ENCODE peak calls at places on chromosomes 5 and 9, in four cellular contexts. C is transverse colon, X is OCI-LY7, Z is cardiac muscle cell. V is an unnamed sample.

GRCh38 chr9:125110464-125110863 is 32.9 kb downstream of the SCAI start:
- DNase-seq in C (no peak), X (no peak), Z (no peak), V (no peak)

GRCh38 chr9:114031948-114032688 is 46.0 kb downstream of the AMBP start:
- DNase-seq in C (no peak), X (no peak), Z (no peak), V (no peak)

GRCh38 chr9:114856210-114856941 is 50.5 kb upstream of the TNFSF15 start:
- DNase-seq in C (no peak), X (no peak), Z (no peak), V (peak)

GRCh38 chr9:19161257-19162025 is 34.1 kb upstream of the PLIN2 start:
- DNase-seq in C (peak), X (no peak), Z (no peak), V (peak)

GRCh38 chr5:78716221-78716620 is 67.6 kb upstream of the LHFPL2 start:
- DNase-seq in C (no peak), X (peak), Z (no peak), V (no peak)

GRCh38 chr5:124744170-124744911 is 2.1 kb downstream of the ZNF608 start:
- DNase-seq in C (peak), X (peak), Z (no peak), V (no peak)

GRCh38 chr9:16824545-16825041 is 45.9 kb downstream of the BNC2 start:
- DNase-seq in C (no peak), X (no peak), Z (no peak), V (peak)

GRCh38 chr5:173839117-173839713 is 48.9 kb upstream of the CPEB4 start:
- DNase-seq in C (no peak), X (no peak), Z (no peak), V (no peak)

GRCh38 chr9:278651-279050 is 64.0 kb downstream of the DOCK8 start:
- DNase-seq in C (peak), X (no peak), Z (no peak), V (no peak)

GRCh38 chr5:8478308-8478707 is 609.4 kb downstream of the MTRR start:
- DNase-seq in C (no peak), X (no peak), Z (no peak), V (no peak)

GRCh38 chr9:122819791-122820489 is 8.4 kb downstream of the PDCL start:
- DNase-seq in C (no peak), X (no peak), Z (no peak), V (no peak)

GRCh38 chr5:147752033-147752432 is 30.5 kb downstream of the JAKMIP2 start:
- DNase-seq in C (no peak), X (no peak), Z (no peak), V (no peak)

GRCh38 chr5:145887976-145888574 is 15.3 kb upstream of the GRXCR2 start:
- DNase-seq in C (peak), X (peak), Z (peak), V (peak)
- TF ChIP-seq CTCF in C (peak), X (peak), Z (peak), V (peak)

DNA sequence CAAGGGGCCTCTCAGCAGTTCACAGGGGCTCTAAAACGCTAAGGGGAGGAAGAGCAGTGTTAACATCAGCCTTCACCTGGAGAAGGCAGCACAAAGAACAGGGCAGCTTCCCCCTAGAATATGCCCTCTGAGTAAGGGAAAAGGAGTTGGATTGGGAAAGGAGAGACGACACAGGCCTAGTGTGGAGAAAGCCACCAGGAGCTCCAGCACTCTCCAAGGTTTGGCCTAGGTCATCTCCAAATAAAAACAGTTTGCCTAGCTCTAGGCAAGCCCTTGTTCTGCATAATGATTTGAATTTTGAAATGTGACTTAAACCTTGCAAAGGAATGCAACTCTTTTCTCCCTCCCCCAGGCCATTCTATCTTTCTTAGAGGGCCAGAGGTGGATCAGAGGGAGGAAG is 100.0 kb upstream of the SSBP2 start:
- DNase-seq in C (no peak), X (no peak), Z (peak), V (no peak)
- H3K27ac ChIP-seq in C (peak), X (peak), Z (peak), V (peak)

DNA sequence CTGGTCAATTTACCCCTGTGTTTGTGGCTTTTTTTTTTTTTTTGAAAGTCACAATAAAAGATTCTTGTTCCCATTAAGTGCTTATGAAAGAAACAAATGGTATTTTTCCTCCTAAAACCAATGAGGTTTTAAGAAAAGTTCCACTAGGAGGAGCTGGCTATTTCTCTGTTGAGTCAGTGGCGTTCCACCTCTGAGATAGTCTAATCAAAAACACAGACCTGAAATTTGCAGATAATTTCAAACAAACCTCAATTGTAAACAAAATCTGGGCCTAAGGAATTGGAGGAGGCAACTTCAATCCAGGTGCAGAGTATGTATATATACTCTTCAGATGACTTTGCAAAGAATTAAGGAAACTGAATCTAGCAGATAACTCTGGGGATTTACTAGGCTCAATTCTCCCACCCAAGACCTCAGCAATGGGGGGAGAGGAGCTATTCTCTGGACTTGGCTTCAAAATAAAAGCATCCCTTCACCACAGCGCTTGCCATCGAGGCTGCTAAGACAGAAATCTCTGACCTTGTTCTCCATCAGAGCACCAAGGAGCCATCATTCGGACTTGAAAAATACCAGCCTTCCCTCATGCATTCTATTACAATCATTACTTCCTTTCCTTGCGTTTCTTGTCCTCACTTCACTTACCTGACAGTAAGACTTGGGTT is 52.4 kb downstream of the FANCC start:
- DNase-seq in C (no peak), X (peak), Z (peak), V (no peak)
- TF ChIP-seq CTCF in C (peak), X (peak), Z (peak), V (peak)

DNA sequence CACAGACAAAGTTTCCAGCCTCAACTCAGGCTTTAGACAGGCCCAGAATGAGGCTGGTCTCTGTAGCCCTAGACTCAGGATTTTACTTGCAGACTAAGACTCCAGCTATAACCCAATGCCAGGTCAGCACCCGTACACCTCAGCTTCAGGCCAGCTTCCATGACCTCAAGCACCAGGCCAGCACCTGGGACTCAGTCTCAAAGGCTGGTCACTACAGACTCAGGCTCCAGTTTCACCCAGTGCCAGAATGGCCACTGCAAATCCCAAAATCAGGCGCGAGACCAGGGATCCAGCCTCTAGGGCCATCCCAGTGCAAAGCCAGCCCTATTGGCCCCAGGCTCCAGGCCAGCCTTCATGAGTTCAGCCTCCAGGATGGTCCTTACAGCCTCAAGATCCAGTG is 44.9 kb downstream of the C9 start:
- DNase-seq in C (no peak), X (no peak), Z (no peak), V (no peak)
- H3K27ac ChIP-seq in C (no peak), X (no peak), Z (no peak), V (no peak)

GRCh38 chr9:93587284-93587650 is 10.9 kb downstream of the PHF2 start:
- DNase-seq in C (no peak), X (no peak), Z (no peak), V (no peak)

GRCh38 chr9:93588641-93589609 is 12.5 kb downstream of the PHF2 start:
- DNase-seq in C (no peak), X (no peak), Z (no peak), V (no peak)

GRCh38 chr9:93586290-93587057 is 10.1 kb downstream of the PHF2 start:
- DNase-seq in C (no peak), X (no peak), Z (no peak), V (no peak)

GRCh38 chr9:93589688-93590087 is 13.3 kb downstream of the PHF2 start:
- DNase-seq in C (no peak), X (no peak), Z (peak), V (no peak)

DNA sequence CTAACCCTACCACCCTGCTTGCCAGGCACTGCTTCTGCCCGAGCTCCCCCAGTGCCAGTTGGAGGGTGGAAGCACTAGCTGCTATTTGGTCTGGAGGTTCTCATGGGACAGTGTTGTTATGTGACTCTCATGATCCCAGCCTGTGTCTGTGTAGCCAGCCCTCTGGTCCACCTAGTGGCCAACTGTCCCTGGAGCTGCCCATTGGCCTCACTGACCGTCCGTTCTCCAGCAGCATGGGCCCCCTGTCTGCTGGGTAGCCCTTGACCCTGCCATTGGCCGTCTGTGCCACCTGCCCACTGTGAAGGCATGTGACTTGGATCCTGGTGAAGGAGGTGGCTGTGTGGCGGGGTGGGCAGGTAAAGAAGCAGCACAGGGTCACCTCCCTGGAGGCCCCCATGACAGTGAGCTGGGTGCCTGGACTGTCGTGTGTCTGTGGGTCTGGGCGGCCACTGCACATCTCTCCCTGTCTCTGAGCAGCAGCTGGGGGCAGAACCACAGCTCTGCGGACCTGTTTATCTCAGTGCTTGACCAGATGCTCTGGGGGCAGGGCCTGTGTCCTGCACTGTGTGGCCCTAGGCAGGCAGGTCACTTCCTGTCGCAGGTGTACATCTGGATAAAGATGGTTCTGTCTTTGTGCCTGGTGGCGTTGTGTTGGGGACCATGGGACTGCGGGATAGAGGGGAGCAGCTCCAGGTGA is 11.4 kb downstream of the PHF2 start:
- DNase-seq in C (no peak), X (no peak), Z (no peak), V (no peak)
- TF ChIP-seq CTCF in C (no peak), X (no peak), Z (peak), V (no peak)

DNA sequence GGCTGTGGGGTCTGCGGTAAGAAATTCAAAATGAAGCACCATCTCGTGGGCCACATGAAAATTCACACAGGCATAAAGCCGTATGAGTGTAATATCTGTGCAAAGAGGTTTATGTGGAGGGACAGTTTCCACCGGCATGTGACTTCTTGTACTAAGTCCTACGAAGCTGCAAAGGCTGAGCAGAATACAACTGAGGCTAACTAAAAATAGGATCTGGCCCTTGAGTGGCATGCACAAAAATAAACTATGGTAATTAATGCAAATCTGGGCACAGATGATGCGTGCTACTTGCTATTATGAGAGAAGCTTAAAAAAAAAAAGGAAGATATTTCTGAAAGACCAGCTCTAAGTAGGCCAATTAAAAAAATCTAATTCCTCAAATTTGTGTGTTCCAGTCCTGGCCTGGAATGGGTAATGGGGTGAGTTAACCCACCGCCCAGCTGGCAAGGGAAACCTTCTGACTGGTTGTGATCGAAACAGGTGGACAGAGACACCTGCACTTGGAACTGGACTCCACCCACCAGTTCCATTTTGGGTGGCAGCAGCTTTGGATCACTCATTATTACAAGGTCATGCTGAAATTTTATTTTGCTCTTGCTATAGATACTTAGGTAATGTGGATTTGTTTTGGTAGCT is 26.6 kb upstream of the ZBTB34 start:
- DNase-seq in C (no peak), X (no peak), Z (no peak), V (no peak)
- H3K27ac ChIP-seq in C (no peak), X (no peak), Z (no peak), V (no peak)

GRCh38 chr9:130418776-130419175 is 26.0 kb upstream of the ASS1 start:
- DNase-seq in C (no peak), X (no peak), Z (no peak), V (no peak)
- TF ChIP-seq CTCF in C (no peak), X (no peak), Z (no peak), V (no peak)

DNA sequence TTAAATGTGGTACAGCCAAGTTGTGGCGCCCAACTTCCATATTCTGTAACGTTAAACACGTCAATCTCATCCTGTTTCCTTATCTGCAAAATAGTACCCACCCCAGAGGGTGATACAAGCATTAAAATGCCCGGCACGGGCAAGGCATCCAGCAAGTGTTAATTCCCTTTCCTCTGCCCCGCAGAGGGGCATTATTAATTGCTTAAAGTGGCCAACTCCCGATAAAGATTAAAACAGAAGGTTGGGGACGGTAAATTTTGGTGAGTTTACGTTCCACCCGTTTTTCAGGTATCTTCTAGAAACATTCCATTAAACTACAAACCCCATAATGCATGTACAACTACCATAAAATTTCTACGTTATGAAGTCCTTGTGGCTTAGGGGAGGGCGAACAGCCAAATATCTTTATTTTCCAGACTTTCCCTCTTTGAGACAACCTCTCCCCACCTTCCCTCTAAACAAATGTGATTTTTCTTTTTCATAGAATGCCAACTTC is 1.3 kb upstream of the GPBP1 start:
- DNase-seq in C (no peak), X (peak), Z (no peak), V (peak)
- H3K27ac ChIP-seq in C (peak), X (peak), Z (peak), V (peak)

GRCh38 chr5:180332051-180332517 is 21.1 kb downstream of the GFPT2 start:
- DNase-seq in C (no peak), X (no peak), Z (no peak), V (peak)
- TF ChIP-seq CTCF in C (no peak), X (no peak), Z (peak), V (no peak)

V was measured in RWPE1.